ENCODE peak calls at places on chromosomes 16 and 17, in seven cellular contexts. One of them, this sample, is unnamed.

GRCh38 chr16:84308120-84308519 is 13.4 kb downstream of the WFDC1 start:
- DNase-seq in heart left ventricle: peak; percentile 62
- DNase-seq in mucosa of descending colon: peak; percentile 54
- DNase-seq in WERI-Rb-1: peak; percentile 67
- DNase-seq in B cell: no peak
- DNase-seq in thoracic aorta: no peak
- DNase-seq in astrocyte of the spinal cord: no peak
- DNase-seq in this sample: peak; percentile 83

GRCh38 chr17:15914400-15915165 is 30.3 kb upstream of the ADORA2B start:
- DNase-seq in heart left ventricle: no peak
- DNase-seq in WERI-Rb-1: no peak
- DNase-seq in thoracic aorta: no peak
- DNase-seq in mucosa of descending colon: no peak
- DNase-seq in astrocyte of the spinal cord: no peak
- DNase-seq in B cell: no peak
- DNase-seq in this sample: no peak

GRCh38 chr17:41917957-41918391 is 777 bp downstream of the ACLY start:
- DNase-seq in astrocyte of the spinal cord: peak; percentile 42
- DNase-seq in heart left ventricle: peak; percentile 76
- DNase-seq in mucosa of descending colon: peak; percentile 83
- DNase-seq in B cell: no peak
- DNase-seq in thoracic aorta: no peak
- DNase-seq in WERI-Rb-1: peak; percentile 90
- DNase-seq in this sample: peak; percentile 77

GRCh38 chr16:84042879-84043485 is 387 bp upstream of the SLC38A8 start:
- DNase-seq in WERI-Rb-1: peak; percentile 35
- DNase-seq in thoracic aorta: no peak
- DNase-seq in astrocyte of the spinal cord: no peak
- DNase-seq in B cell: no peak
- DNase-seq in heart left ventricle: no peak
- DNase-seq in mucosa of descending colon: peak; percentile 34
- DNase-seq in this sample: no peak

GRCh38 chr16:64711026-64711425 is 410.8 kb downstream of the CDH11 start:
- DNase-seq in thoracic aorta: no peak
- DNase-seq in WERI-Rb-1: no peak
- DNase-seq in B cell: no peak
- DNase-seq in heart left ventricle: no peak
- DNase-seq in mucosa of descending colon: no peak
- DNase-seq in astrocyte of the spinal cord: peak; percentile 89
- DNase-seq in this sample: no peak

GRCh38 chr17:32494621-32495346 is 8.0 kb downstream of the CDK5R1 start:
- DNase-seq in heart left ventricle: peak; percentile 33
- DNase-seq in astrocyte of the spinal cord: peak; percentile 42
- DNase-seq in mucosa of descending colon: peak; percentile 57
- DNase-seq in B cell: no peak
- DNase-seq in WERI-Rb-1: no peak
- DNase-seq in thoracic aorta: no peak
- DNase-seq in this sample: no peak

GRCh38 chr17:45129940-45130639 is 2.2 kb downstream of the PLCD3 start:
- DNase-seq in thoracic aorta: no peak
- DNase-seq in heart left ventricle: peak; percentile 32
- DNase-seq in astrocyte of the spinal cord: no peak
- DNase-seq in WERI-Rb-1: no peak
- DNase-seq in mucosa of descending colon: peak; percentile 88
- DNase-seq in B cell: no peak
- DNase-seq in this sample: no peak

GRCh38 chr17:12256380-12256995 is 235.8 kb downstream of the MAP2K4 start:
- DNase-seq in thoracic aorta: no peak
- DNase-seq in astrocyte of the spinal cord: peak; percentile 69
- DNase-seq in heart left ventricle: peak; percentile 43
- DNase-seq in mucosa of descending colon: no peak
- DNase-seq in WERI-Rb-1: peak; percentile 31
- DNase-seq in B cell: no peak
- DNase-seq in this sample: peak; percentile 23

GRCh38 chr17:21382560-21383495 is 6.7 kb downstream of the KCNJ12 start:
- DNase-seq in heart left ventricle: no peak
- DNase-seq in B cell: no peak
- DNase-seq in WERI-Rb-1: no peak
- DNase-seq in astrocyte of the spinal cord: no peak
- DNase-seq in mucosa of descending colon: no peak
- DNase-seq in thoracic aorta: no peak
- DNase-seq in this sample: no peak

GRCh38 chr17:42554250-42555121 is 1.8 kb downstream of the HSD17B1 start:
- DNase-seq in mucosa of descending colon: peak; percentile 93
- DNase-seq in thoracic aorta: no peak
- DNase-seq in heart left ventricle: peak; percentile 94
- DNase-seq in B cell: peak; percentile 89
- DNase-seq in WERI-Rb-1: peak; percentile 96
- DNase-seq in astrocyte of the spinal cord: peak; percentile 84
- DNase-seq in this sample: peak; percentile 97

GRCh38 chr17:80862978-80863377 is 128.7 kb upstream of the CHMP6 start:
- DNase-seq in mucosa of descending colon: no peak
- DNase-seq in astrocyte of the spinal cord: no peak
- DNase-seq in heart left ventricle: peak; percentile 12
- DNase-seq in WERI-Rb-1: no peak
- DNase-seq in thoracic aorta: no peak
- DNase-seq in B cell: no peak
- DNase-seq in this sample: no peak

GRCh38 chr17:10683853-10684252 is 13.5 kb downstream of the SCO1 start:
- DNase-seq in B cell: no peak
- DNase-seq in mucosa of descending colon: no peak
- DNase-seq in WERI-Rb-1: no peak
- DNase-seq in thoracic aorta: no peak
- DNase-seq in astrocyte of the spinal cord: no peak
- DNase-seq in heart left ventricle: no peak
- DNase-seq in this sample: no peak

GRCh38 chr16:52450241-52450640 is 96.7 kb downstream of the TOX3 start:
- DNase-seq in B cell: no peak
- DNase-seq in WERI-Rb-1: no peak
- DNase-seq in astrocyte of the spinal cord: no peak
- DNase-seq in mucosa of descending colon: no peak
- DNase-seq in heart left ventricle: no peak
- DNase-seq in thoracic aorta: no peak
- DNase-seq in this sample: no peak

GRCh38 chr17:40553694-40554534 is 11.4 kb downstream of the CCR7 start:
- DNase-seq in WERI-Rb-1: peak; percentile 15
- DNase-seq in heart left ventricle: peak; percentile 84
- DNase-seq in astrocyte of the spinal cord: peak; percentile 62
- DNase-seq in B cell: no peak
- DNase-seq in mucosa of descending colon: peak; percentile 73
- DNase-seq in thoracic aorta: no peak
- DNase-seq in this sample: no peak

GRCh38 chr17:65527857-65528591 is 33.4 kb downstream of the AXIN2 start:
- DNase-seq in heart left ventricle: no peak
- DNase-seq in mucosa of descending colon: no peak
- DNase-seq in thoracic aorta: no peak
- DNase-seq in WERI-Rb-1: no peak
- DNase-seq in astrocyte of the spinal cord: no peak
- DNase-seq in B cell: no peak
- DNase-seq in this sample: no peak

GRCh38 chr16:24318670-24319069 is 62.5 kb downstream of the CACNG3 start:
- DNase-seq in thoracic aorta: no peak
- DNase-seq in heart left ventricle: no peak
- DNase-seq in astrocyte of the spinal cord: no peak
- DNase-seq in B cell: no peak
- DNase-seq in WERI-Rb-1: no peak
- DNase-seq in mucosa of descending colon: no peak
- DNase-seq in this sample: no peak
- TF ChIP-seq CTCF in thoracic aorta: no peak
- TF ChIP-seq CTCF in heart left ventricle: no peak
- TF ChIP-seq CTCF in astrocyte of the spinal cord: no peak
- TF ChIP-seq CTCF in B cell: no peak
- TF ChIP-seq CTCF in WERI-Rb-1: peak; percentile 52
- TF ChIP-seq CTCF in mucosa of descending colon: no peak
- TF ChIP-seq CTCF in this sample: no peak

DNA sequence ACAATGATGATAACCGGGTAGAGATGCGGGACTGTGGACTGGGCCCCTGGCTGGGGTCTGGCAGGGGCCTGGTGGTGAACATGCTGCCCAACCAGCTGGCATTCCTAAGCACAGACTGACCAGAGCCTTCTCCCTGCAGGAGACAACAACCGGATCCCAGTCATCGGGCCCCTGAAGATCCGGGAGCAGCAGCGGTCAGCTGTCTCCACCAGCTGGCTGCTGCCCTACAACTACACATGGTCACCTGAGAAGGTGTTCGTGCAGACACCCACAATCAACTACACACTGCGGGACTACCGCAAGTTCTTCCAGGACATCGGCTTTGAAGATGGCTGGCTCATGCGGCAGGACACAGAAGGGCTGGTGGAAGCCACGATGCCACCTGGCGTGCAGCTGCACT is 5.3 kb upstream of the SLC7A6 start:
- DNase-seq in WERI-Rb-1: no peak
- DNase-seq in B cell: no peak
- DNase-seq in mucosa of descending colon: no peak
- DNase-seq in astrocyte of the spinal cord: no peak
- DNase-seq in thoracic aorta: no peak
- DNase-seq in heart left ventricle: no peak
- DNase-seq in this sample: no peak
- TF ChIP-seq CTCF in WERI-Rb-1: no peak
- TF ChIP-seq CTCF in B cell: no peak
- TF ChIP-seq CTCF in mucosa of descending colon: no peak
- TF ChIP-seq CTCF in astrocyte of the spinal cord: no peak
- TF ChIP-seq CTCF in thoracic aorta: no peak
- TF ChIP-seq CTCF in heart left ventricle: no peak
- TF ChIP-seq CTCF in this sample: no peak

GRCh38 chr16:89700649-89701424 is 668 bp downstream of the SPATA2L start:
- DNase-seq in WERI-Rb-1: peak; percentile 34
- DNase-seq in B cell: no peak
- DNase-seq in mucosa of descending colon: peak; percentile 86
- DNase-seq in astrocyte of the spinal cord: peak; percentile 35
- DNase-seq in heart left ventricle: peak; percentile 52
- DNase-seq in thoracic aorta: no peak
- DNase-seq in this sample: peak; percentile 77
- TF ChIP-seq CTCF in WERI-Rb-1: peak; percentile 38
- TF ChIP-seq CTCF in B cell: peak; percentile 60
- TF ChIP-seq CTCF in mucosa of descending colon: no peak
- TF ChIP-seq CTCF in astrocyte of the spinal cord: peak; percentile 30
- TF ChIP-seq CTCF in heart left ventricle: no peak
- TF ChIP-seq CTCF in thoracic aorta: no peak
- TF ChIP-seq CTCF in this sample: peak; percentile 23

DNA sequence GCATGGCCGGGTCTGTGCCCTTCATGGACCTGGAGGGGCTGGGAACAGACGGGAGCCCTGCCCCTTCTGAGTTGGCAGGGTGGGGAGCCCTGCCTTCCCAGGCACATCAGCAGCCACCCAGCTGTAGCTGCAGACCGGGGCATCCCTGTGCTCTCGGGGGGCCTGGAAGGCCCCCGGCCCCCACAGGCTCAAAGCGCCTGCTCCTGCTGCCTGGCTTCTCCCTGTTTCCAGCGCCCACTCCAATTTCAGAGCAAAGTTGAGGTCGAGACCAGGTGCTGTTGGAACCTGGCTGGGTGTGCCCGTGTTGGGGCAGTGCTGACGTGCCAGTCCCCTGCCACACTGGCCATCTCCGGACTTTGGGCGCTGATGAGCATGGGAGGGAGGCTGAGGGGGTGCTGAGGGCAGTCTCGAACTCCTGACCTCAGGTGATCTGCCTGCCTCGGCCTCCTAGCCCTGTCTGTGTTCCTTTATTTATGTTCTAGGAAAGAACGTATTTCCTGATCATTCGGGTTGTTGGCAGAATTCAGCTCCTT is 4.9 kb upstream of the PRSS27 start:
- DNase-seq in mucosa of descending colon: peak; percentile 44
- DNase-seq in astrocyte of the spinal cord: no peak
- DNase-seq in WERI-Rb-1: no peak
- DNase-seq in heart left ventricle: no peak
- DNase-seq in thoracic aorta: no peak
- DNase-seq in B cell: no peak
- DNase-seq in this sample: no peak
- TF ChIP-seq CTCF in mucosa of descending colon: no peak
- TF ChIP-seq CTCF in astrocyte of the spinal cord: no peak
- TF ChIP-seq CTCF in WERI-Rb-1: no peak
- TF ChIP-seq CTCF in heart left ventricle: no peak
- TF ChIP-seq CTCF in thoracic aorta: no peak
- TF ChIP-seq CTCF in B cell: no peak
- TF ChIP-seq CTCF in this sample: no peak

This sample was measured in glutamatergic neuron.